ENCODE peak calls at places on chromosomes 5 and 9, in six cellular contexts. One of them, this sample, is unnamed.

GRCh38 chr9:134595014-134595413 is 46.6 kb upstream of the COL5A1 start:
- DNase-seq in activated CD4-positive, CD25-positive, alpha-beta regulatory T cell treated with anti-CD3 and anti-CD28 coated beads, Interleukin-2, amount 50 U/mL, for 72 hours: no peak
- DNase-seq in dorsolateral prefrontal cortex: no peak
- DNase-seq in ureter: no peak
- DNase-seq in stimulated activated CD8-positive, alpha-beta memory T cell treated with anti-CD3 and anti-CD28 coated beads, Interleukin-12 subunit alpha, Interleukin-12 subunit beta, amount 100 ng/mL, for 1 hour: no peak
- DNase-seq in WTC11: no peak
- DNase-seq in this sample: peak

GRCh38 chr5:113214026-113214425 is 220.8 kb downstream of the TSSK1B start:
- DNase-seq in ureter: no peak
- DNase-seq in dorsolateral prefrontal cortex: no peak
- DNase-seq in WTC11: no peak
- DNase-seq in stimulated activated CD8-positive, alpha-beta memory T cell treated with anti-CD3 and anti-CD28 coated beads, Interleukin-12 subunit alpha, Interleukin-12 subunit beta, amount 100 ng/mL, for 1 hour: no peak
- DNase-seq in activated CD4-positive, CD25-positive, alpha-beta regulatory T cell treated with anti-CD3 and anti-CD28 coated beads, Interleukin-2, amount 50 U/mL, for 72 hours: no peak
- DNase-seq in this sample: no peak

GRCh38 chr9:2853517-2853916 is 9.6 kb upstream of the PUM3 start:
- DNase-seq in dorsolateral prefrontal cortex: no peak
- DNase-seq in stimulated activated CD8-positive, alpha-beta memory T cell treated with anti-CD3 and anti-CD28 coated beads, Interleukin-12 subunit alpha, Interleukin-12 subunit beta, amount 100 ng/mL, for 1 hour: no peak
- DNase-seq in ureter: no peak
- DNase-seq in WTC11: no peak
- DNase-seq in activated CD4-positive, CD25-positive, alpha-beta regulatory T cell treated with anti-CD3 and anti-CD28 coated beads, Interleukin-2, amount 50 U/mL, for 72 hours: no peak
- DNase-seq in this sample: no peak

GRCh38 chr5:71802673-71803072 is 83.6 kb downstream of the CARTPT start:
- DNase-seq in ureter: no peak
- DNase-seq in dorsolateral prefrontal cortex: no peak
- DNase-seq in stimulated activated CD8-positive, alpha-beta memory T cell treated with anti-CD3 and anti-CD28 coated beads, Interleukin-12 subunit alpha, Interleukin-12 subunit beta, amount 100 ng/mL, for 1 hour: no peak
- DNase-seq in WTC11: no peak
- DNase-seq in activated CD4-positive, CD25-positive, alpha-beta regulatory T cell treated with anti-CD3 and anti-CD28 coated beads, Interleukin-2, amount 50 U/mL, for 72 hours: no peak
- DNase-seq in this sample: no peak

GRCh38 chr5:126044111-126044668 is 379.0 kb upstream of the GRAMD2B start:
- DNase-seq in stimulated activated CD8-positive, alpha-beta memory T cell treated with anti-CD3 and anti-CD28 coated beads, Interleukin-12 subunit alpha, Interleukin-12 subunit beta, amount 100 ng/mL, for 1 hour: no peak
- DNase-seq in activated CD4-positive, CD25-positive, alpha-beta regulatory T cell treated with anti-CD3 and anti-CD28 coated beads, Interleukin-2, amount 50 U/mL, for 72 hours: no peak
- DNase-seq in dorsolateral prefrontal cortex: no peak
- DNase-seq in WTC11: no peak
- DNase-seq in ureter: no peak
- DNase-seq in this sample: no peak

GRCh38 chr9:132125361-132125760 is 36.5 kb upstream of the NTNG2 start:
- DNase-seq in dorsolateral prefrontal cortex: no peak
- DNase-seq in activated CD4-positive, CD25-positive, alpha-beta regulatory T cell treated with anti-CD3 and anti-CD28 coated beads, Interleukin-2, amount 50 U/mL, for 72 hours: no peak
- DNase-seq in WTC11: peak
- DNase-seq in ureter: no peak
- DNase-seq in stimulated activated CD8-positive, alpha-beta memory T cell treated with anti-CD3 and anti-CD28 coated beads, Interleukin-12 subunit alpha, Interleukin-12 subunit beta, amount 100 ng/mL, for 1 hour: no peak
- DNase-seq in this sample: no peak

GRCh38 chr5:27328480-27328879 is 290.1 kb upstream of the CDH9 start:
- DNase-seq in activated CD4-positive, CD25-positive, alpha-beta regulatory T cell treated with anti-CD3 and anti-CD28 coated beads, Interleukin-2, amount 50 U/mL, for 72 hours: no peak
- DNase-seq in WTC11: no peak
- DNase-seq in dorsolateral prefrontal cortex: no peak
- DNase-seq in stimulated activated CD8-positive, alpha-beta memory T cell treated with anti-CD3 and anti-CD28 coated beads, Interleukin-12 subunit alpha, Interleukin-12 subunit beta, amount 100 ng/mL, for 1 hour: no peak
- DNase-seq in ureter: no peak
- DNase-seq in this sample: no peak

GRCh38 chr5:180159756-180160155 is 49.3 kb downstream of the RASGEF1C start:
- DNase-seq in stimulated activated CD8-positive, alpha-beta memory T cell treated with anti-CD3 and anti-CD28 coated beads, Interleukin-12 subunit alpha, Interleukin-12 subunit beta, amount 100 ng/mL, for 1 hour: no peak
- DNase-seq in activated CD4-positive, CD25-positive, alpha-beta regulatory T cell treated with anti-CD3 and anti-CD28 coated beads, Interleukin-2, amount 50 U/mL, for 72 hours: no peak
- DNase-seq in WTC11: no peak
- DNase-seq in ureter: no peak
- DNase-seq in dorsolateral prefrontal cortex: peak
- DNase-seq in this sample: peak

GRCh38 chr5:136032564-136032963 is 3.8 kb downstream of the TGFBI start:
- DNase-seq in dorsolateral prefrontal cortex: no peak
- DNase-seq in activated CD4-positive, CD25-positive, alpha-beta regulatory T cell treated with anti-CD3 and anti-CD28 coated beads, Interleukin-2, amount 50 U/mL, for 72 hours: no peak
- DNase-seq in WTC11: no peak
- DNase-seq in ureter: peak
- DNase-seq in stimulated activated CD8-positive, alpha-beta memory T cell treated with anti-CD3 and anti-CD28 coated beads, Interleukin-12 subunit alpha, Interleukin-12 subunit beta, amount 100 ng/mL, for 1 hour: no peak
- DNase-seq in this sample: no peak

GRCh38 chr5:567664-568060 is 43.4 kb upstream of the SLC9A3 start:
- DNase-seq in activated CD4-positive, CD25-positive, alpha-beta regulatory T cell treated with anti-CD3 and anti-CD28 coated beads, Interleukin-2, amount 50 U/mL, for 72 hours: no peak
- DNase-seq in dorsolateral prefrontal cortex: no peak
- DNase-seq in WTC11: no peak
- DNase-seq in stimulated activated CD8-positive, alpha-beta memory T cell treated with anti-CD3 and anti-CD28 coated beads, Interleukin-12 subunit alpha, Interleukin-12 subunit beta, amount 100 ng/mL, for 1 hour: no peak
- DNase-seq in ureter: no peak
- DNase-seq in this sample: no peak

GRCh38 chr5:38423536-38424178 is 132.8 kb downstream of the LIFR start:
- DNase-seq in dorsolateral prefrontal cortex: no peak
- DNase-seq in WTC11: no peak
- DNase-seq in stimulated activated CD8-positive, alpha-beta memory T cell treated with anti-CD3 and anti-CD28 coated beads, Interleukin-12 subunit alpha, Interleukin-12 subunit beta, amount 100 ng/mL, for 1 hour: no peak
- DNase-seq in ureter: no peak
- DNase-seq in activated CD4-positive, CD25-positive, alpha-beta regulatory T cell treated with anti-CD3 and anti-CD28 coated beads, Interleukin-2, amount 50 U/mL, for 72 hours: no peak
- DNase-seq in this sample: no peak

GRCh38 chr9:124510650-124511425 is 3.6 kb upstream of the NR5A1 start:
- DNase-seq in activated CD4-positive, CD25-positive, alpha-beta regulatory T cell treated with anti-CD3 and anti-CD28 coated beads, Interleukin-2, amount 50 U/mL, for 72 hours: no peak
- DNase-seq in stimulated activated CD8-positive, alpha-beta memory T cell treated with anti-CD3 and anti-CD28 coated beads, Interleukin-12 subunit alpha, Interleukin-12 subunit beta, amount 100 ng/mL, for 1 hour: no peak
- DNase-seq in ureter: no peak
- DNase-seq in WTC11: no peak
- DNase-seq in dorsolateral prefrontal cortex: no peak
- DNase-seq in this sample: peak

GRCh38 chr5:31185951-31186350 is 7.5 kb upstream of the CDH6 start:
- DNase-seq in ureter: no peak
- DNase-seq in dorsolateral prefrontal cortex: no peak
- DNase-seq in stimulated activated CD8-positive, alpha-beta memory T cell treated with anti-CD3 and anti-CD28 coated beads, Interleukin-12 subunit alpha, Interleukin-12 subunit beta, amount 100 ng/mL, for 1 hour: no peak
- DNase-seq in WTC11: no peak
- DNase-seq in activated CD4-positive, CD25-positive, alpha-beta regulatory T cell treated with anti-CD3 and anti-CD28 coated beads, Interleukin-2, amount 50 U/mL, for 72 hours: no peak
- DNase-seq in this sample: no peak

GRCh38 chr9:77521091-77521490 is 127.0 kb downstream of the GNA14 start:
- DNase-seq in ureter: no peak
- DNase-seq in dorsolateral prefrontal cortex: peak
- DNase-seq in stimulated activated CD8-positive, alpha-beta memory T cell treated with anti-CD3 and anti-CD28 coated beads, Interleukin-12 subunit alpha, Interleukin-12 subunit beta, amount 100 ng/mL, for 1 hour: no peak
- DNase-seq in activated CD4-positive, CD25-positive, alpha-beta regulatory T cell treated with anti-CD3 and anti-CD28 coated beads, Interleukin-2, amount 50 U/mL, for 72 hours: no peak
- DNase-seq in WTC11: no peak
- DNase-seq in this sample: no peak